ENCODE peak calls at places on chromosomes 3 and 15, in five cellular contexts. One of them, this sample, is unnamed.

GRCh38 chr3:155553800-155554199 is 191.1 kb downstream of the PLCH1 start:
- DNase-seq in right lobe of liver: no peak
- DNase-seq in endodermal cell: no peak
- DNase-seq in transverse colon: no peak
- DNase-seq in heart right ventricle: no peak
- DNase-seq in this sample: no peak

GRCh38 chr3:12898980-12899755 is 57.8 kb upstream of the RPL32 start:
- DNase-seq in right lobe of liver: peak; percentile 45
- DNase-seq in endodermal cell: no peak
- DNase-seq in transverse colon: no peak
- DNase-seq in heart right ventricle: no peak
- DNase-seq in this sample: no peak

GRCh38 chr3:101950510-101950909 is 101.2 kb downstream of the NFKBIZ start:
- DNase-seq in right lobe of liver: no peak
- DNase-seq in endodermal cell: no peak
- DNase-seq in transverse colon: no peak
- DNase-seq in heart right ventricle: no peak
- DNase-seq in this sample: no peak

GRCh38 chr3:175075269-175075668 is 216.1 kb downstream of the NAALADL2 start:
- DNase-seq in right lobe of liver: no peak
- DNase-seq in endodermal cell: no peak
- DNase-seq in transverse colon: no peak
- DNase-seq in heart right ventricle: no peak
- DNase-seq in this sample: no peak

GRCh38 chr15:40338921-40339620 is 1.7 kb downstream of the CCDC9B start:
- DNase-seq in right lobe of liver: no peak
- DNase-seq in endodermal cell: no peak
- DNase-seq in transverse colon: peak; percentile 35
- DNase-seq in heart right ventricle: no peak
- DNase-seq in this sample: no peak

GRCh38 chr3:64900916-64901903 is 213.4 kb upstream of the ADAMTS9 start:
- DNase-seq in right lobe of liver: no peak
- DNase-seq in endodermal cell: no peak
- DNase-seq in transverse colon: no peak
- DNase-seq in heart right ventricle: no peak
- DNase-seq in this sample: no peak

GRCh38 chr3:158471639-158472294 is 99.2 kb upstream of the MLF1 start:
- DNase-seq in right lobe of liver: no peak
- DNase-seq in endodermal cell: no peak
- DNase-seq in transverse colon: no peak
- DNase-seq in heart right ventricle: no peak
- DNase-seq in this sample: no peak

GRCh38 chr3:194375473-194375872 is 5.9 kb upstream of the LRRC15 start:
- DNase-seq in right lobe of liver: no peak
- DNase-seq in endodermal cell: peak; percentile 82
- DNase-seq in transverse colon: no peak
- DNase-seq in heart right ventricle: no peak
- DNase-seq in this sample: peak; percentile 89

GRCh38 chr3:77320514-77320913 is 280.6 kb downstream of the ROBO2 start:
- DNase-seq in right lobe of liver: no peak
- DNase-seq in endodermal cell: no peak
- DNase-seq in transverse colon: no peak
- DNase-seq in heart right ventricle: no peak
- DNase-seq in this sample: no peak

GRCh38 chr3:170196833-170197232 is 15.3 kb upstream of the PHC3 start:
- DNase-seq in right lobe of liver: no peak
- DNase-seq in endodermal cell: no peak
- DNase-seq in transverse colon: no peak
- DNase-seq in heart right ventricle: no peak
- DNase-seq in this sample: no peak

GRCh38 chr3:58386966-58387365 is 46.7 kb downstream of the PDHB start:
- DNase-seq in right lobe of liver: no peak
- DNase-seq in endodermal cell: no peak
- DNase-seq in transverse colon: peak; percentile 30
- DNase-seq in heart right ventricle: no peak
- DNase-seq in this sample: no peak

GRCh38 chr3:86969500-86970189 is 21.3 kb downstream of the VGLL3 start:
- DNase-seq in right lobe of liver: no peak
- DNase-seq in endodermal cell: peak; percentile 82
- DNase-seq in transverse colon: no peak
- DNase-seq in heart right ventricle: no peak
- DNase-seq in this sample: peak; percentile 27

GRCh38 chr3:164458986-164459385 is 619.3 kb downstream of the SI start:
- DNase-seq in right lobe of liver: no peak
- DNase-seq in endodermal cell: no peak
- DNase-seq in transverse colon: no peak
- DNase-seq in heart right ventricle: no peak
- DNase-seq in this sample: no peak

GRCh38 chr3:45954306-45954705 is 11.0 kb downstream of the CXCR6 start:
- DNase-seq in right lobe of liver: no peak
- DNase-seq in endodermal cell: no peak
- DNase-seq in transverse colon: no peak
- DNase-seq in heart right ventricle: no peak
- DNase-seq in this sample: no peak

GRCh38 chr15:40093224-40093842 is 15.3 kb downstream of the BMF start:
- DNase-seq in right lobe of liver: peak; percentile 55
- DNase-seq in endodermal cell: no peak
- DNase-seq in transverse colon: no peak
- DNase-seq in heart right ventricle: no peak
- DNase-seq in this sample: no peak

GRCh38 chr3:26757978-26758377 is 135.4 kb downstream of the LRRC3B start:
- DNase-seq in right lobe of liver: no peak
- DNase-seq in endodermal cell: no peak
- DNase-seq in transverse colon: no peak
- DNase-seq in heart right ventricle: no peak
- DNase-seq in this sample: no peak

GRCh38 chr3:26750263-26750662 is 127.7 kb downstream of the LRRC3B start:
- DNase-seq in right lobe of liver: no peak
- DNase-seq in endodermal cell: no peak
- DNase-seq in transverse colon: no peak
- DNase-seq in heart right ventricle: no peak
- DNase-seq in this sample: no peak

DNA sequence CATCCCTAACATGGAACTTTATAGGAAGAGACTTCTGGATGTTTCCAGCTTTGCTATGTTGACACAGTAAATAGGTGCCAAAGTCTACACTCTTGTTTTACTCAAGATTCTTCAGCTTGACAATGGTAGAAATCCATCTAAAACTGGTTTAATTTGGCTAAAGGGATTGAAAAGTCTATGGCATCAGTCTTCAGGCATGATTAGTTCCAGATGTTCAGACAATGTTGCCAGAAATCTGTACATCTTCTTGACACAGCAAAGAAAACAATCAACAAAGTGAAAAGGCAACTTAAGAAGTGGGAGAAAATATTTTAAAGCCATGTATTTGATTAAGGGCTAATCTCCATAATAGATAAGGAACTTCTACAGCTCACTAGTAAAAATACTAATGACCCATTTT is 130.5 kb downstream of the LRRC3B start:
- DNase-seq in right lobe of liver: no peak
- DNase-seq in endodermal cell: no peak
- DNase-seq in transverse colon: no peak
- DNase-seq in heart right ventricle: no peak
- DNase-seq in this sample: no peak
- TF ChIP-seq CTCF in right lobe of liver: no peak
- TF ChIP-seq CTCF in endodermal cell: no peak
- TF ChIP-seq CTCF in transverse colon: no peak
- TF ChIP-seq CTCF in heart right ventricle: no peak
- TF ChIP-seq CTCF in this sample: no peak

GRCh38 chr3:24367216-24367615 is 127.4 kb downstream of the THRB start:
- DNase-seq in right lobe of liver: no peak
- DNase-seq in endodermal cell: no peak
- DNase-seq in transverse colon: no peak
- DNase-seq in heart right ventricle: no peak
- DNase-seq in this sample: no peak
- H3K27ac ChIP-seq in right lobe of liver: no peak overlapping the region
- H3K27ac ChIP-seq in endodermal cell: no peak overlapping the region
- H3K27ac ChIP-seq in transverse colon: peak overlapping the region; percentile 53
- H3K27ac ChIP-seq in heart right ventricle: no peak overlapping the region
- H3K27ac ChIP-seq in this sample: no peak overlapping the region

GRCh38 chr3:135500034-135500433 is 465.5 kb upstream of the PPP2R3A start:
- DNase-seq in right lobe of liver: no peak
- DNase-seq in endodermal cell: no peak
- DNase-seq in transverse colon: no peak
- DNase-seq in heart right ventricle: no peak
- DNase-seq in this sample: no peak

GRCh38 chr3:135499426-135499825 is 466.1 kb upstream of the PPP2R3A start:
- DNase-seq in right lobe of liver: no peak
- DNase-seq in endodermal cell: no peak
- DNase-seq in transverse colon: no peak
- DNase-seq in heart right ventricle: no peak
- DNase-seq in this sample: no peak

GRCh38 chr3:135503429-135504083 is 462.0 kb upstream of the PPP2R3A start:
- DNase-seq in right lobe of liver: peak; percentile 66
- DNase-seq in endodermal cell: peak; percentile 97
- DNase-seq in transverse colon: peak; percentile 45
- DNase-seq in heart right ventricle: peak; percentile 63
- DNase-seq in this sample: peak; percentile 88

DNA sequence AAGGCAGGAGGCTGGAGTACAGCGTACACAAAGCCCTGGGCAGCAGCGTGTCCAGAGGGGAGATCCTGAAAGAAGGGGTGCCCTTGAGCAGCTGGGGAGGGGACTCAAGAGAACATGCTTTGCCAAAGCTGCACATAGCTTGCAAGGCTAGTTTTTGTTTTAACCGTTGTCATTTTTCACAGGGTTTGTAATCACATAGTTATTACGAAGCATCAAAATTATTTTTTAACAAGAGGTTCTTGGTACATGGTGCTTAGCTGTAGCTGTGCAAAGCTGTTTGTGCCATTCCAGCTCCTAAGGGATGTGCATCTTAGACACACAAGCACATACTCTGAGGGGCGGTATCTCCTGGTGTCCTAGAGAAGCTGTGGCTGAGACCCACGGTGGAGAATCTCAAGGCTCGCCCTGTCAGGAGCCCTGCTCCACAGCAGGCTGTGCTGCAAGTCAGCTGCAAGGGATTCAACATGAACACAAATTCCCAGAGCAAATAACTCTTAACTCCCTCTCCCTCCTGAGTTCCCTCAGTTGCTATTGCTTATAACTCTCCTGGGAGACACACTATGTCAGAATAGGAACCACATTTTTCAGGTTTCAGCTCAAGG is 461.3 kb upstream of the PPP2R3A start:
- DNase-seq in right lobe of liver: no peak
- DNase-seq in endodermal cell: no peak
- DNase-seq in transverse colon: no peak
- DNase-seq in heart right ventricle: no peak
- DNase-seq in this sample: no peak
- TF ChIP-seq CTCF in right lobe of liver: no peak
- TF ChIP-seq CTCF in endodermal cell: no peak
- TF ChIP-seq CTCF in transverse colon: no peak
- TF ChIP-seq CTCF in heart right ventricle: no peak
- TF ChIP-seq CTCF in this sample: no peak

GRCh38 chr3:125624341-125624740 is 29.0 kb upstream of the OSBPL11 start:
- DNase-seq in right lobe of liver: no peak
- DNase-seq in endodermal cell: no peak
- DNase-seq in transverse colon: no peak
- DNase-seq in heart right ventricle: no peak
- DNase-seq in this sample: no peak

GRCh38 chr3:125618208-125618607 is 22.9 kb upstream of the OSBPL11 start:
- DNase-seq in right lobe of liver: no peak
- DNase-seq in endodermal cell: no peak
- DNase-seq in transverse colon: no peak
- DNase-seq in heart right ventricle: no peak
- DNase-seq in this sample: no peak

GRCh38 chr3:125628212-125628611 is 32.9 kb upstream of the OSBPL11 start:
- DNase-seq in right lobe of liver: no peak
- DNase-seq in endodermal cell: no peak
- DNase-seq in transverse colon: no peak
- DNase-seq in heart right ventricle: no peak
- DNase-seq in this sample: no peak

GRCh38 chr3:125618851-125619250 is 23.6 kb upstream of the OSBPL11 start:
- DNase-seq in right lobe of liver: no peak
- DNase-seq in endodermal cell: no peak
- DNase-seq in transverse colon: no peak
- DNase-seq in heart right ventricle: no peak
- DNase-seq in this sample: no peak

DNA sequence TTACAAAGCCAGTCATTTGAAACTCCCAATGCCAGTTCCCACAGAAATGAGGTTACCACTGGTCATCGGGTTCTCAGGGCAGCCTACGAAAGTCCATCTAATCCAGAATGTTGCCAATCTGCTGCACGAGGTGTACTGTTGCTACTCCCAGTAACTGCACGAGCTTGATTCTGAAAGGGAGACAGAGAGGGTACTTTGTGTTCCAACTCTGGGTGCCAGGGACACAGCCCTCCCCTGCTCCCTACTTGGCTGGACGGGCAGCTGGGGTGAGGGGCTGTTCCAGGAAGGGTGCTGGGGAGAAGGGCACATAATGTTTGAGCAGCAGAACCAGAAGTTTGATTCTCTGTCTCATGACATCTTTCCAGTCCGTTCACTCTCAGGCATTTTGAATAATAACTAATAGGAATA is 27.1 kb upstream of the OSBPL11 start:
- DNase-seq in right lobe of liver: peak; percentile 87
- DNase-seq in endodermal cell: no peak
- DNase-seq in transverse colon: no peak
- DNase-seq in heart right ventricle: peak; percentile 50
- DNase-seq in this sample: no peak
- H3K27ac ChIP-seq in right lobe of liver: peak overlapping the region; percentile 70
- H3K27ac ChIP-seq in endodermal cell: no peak overlapping the region
- H3K27ac ChIP-seq in transverse colon: no peak overlapping the region
- H3K27ac ChIP-seq in heart right ventricle: peak overlapping the region; percentile 63
- H3K27ac ChIP-seq in this sample: no peak overlapping the region

GRCh38 chr3:153970047-153970446 is 151.1 kb upstream of the ARHGEF26 start:
- DNase-seq in right lobe of liver: no peak
- DNase-seq in endodermal cell: no peak
- DNase-seq in transverse colon: no peak
- DNase-seq in heart right ventricle: no peak
- DNase-seq in this sample: no peak

GRCh38 chr3:153967260-153967659 is 153.9 kb upstream of the ARHGEF26 start:
- DNase-seq in right lobe of liver: no peak
- DNase-seq in endodermal cell: no peak
- DNase-seq in transverse colon: no peak
- DNase-seq in heart right ventricle: no peak
- DNase-seq in this sample: no peak

GRCh38 chr3:153973722-153974121 is 147.5 kb upstream of the ARHGEF26 start:
- DNase-seq in right lobe of liver: no peak
- DNase-seq in endodermal cell: no peak
- DNase-seq in transverse colon: no peak
- DNase-seq in heart right ventricle: no peak
- DNase-seq in this sample: no peak

GRCh38 chr3:153972862-153973261 is 148.3 kb upstream of the ARHGEF26 start:
- DNase-seq in right lobe of liver: no peak
- DNase-seq in endodermal cell: no peak
- DNase-seq in transverse colon: no peak
- DNase-seq in heart right ventricle: no peak
- DNase-seq in this sample: no peak

GRCh38 chr3:153970735-153971347 is 150.3 kb upstream of the ARHGEF26 start:
- DNase-seq in right lobe of liver: no peak
- DNase-seq in endodermal cell: no peak
- DNase-seq in transverse colon: no peak
- DNase-seq in heart right ventricle: no peak
- DNase-seq in this sample: no peak
- TF ChIP-seq CTCF in right lobe of liver: peak; percentile 43
- TF ChIP-seq CTCF in endodermal cell: peak; percentile 67
- TF ChIP-seq CTCF in transverse colon: peak; percentile 22
- TF ChIP-seq CTCF in heart right ventricle: peak; percentile 30
- TF ChIP-seq CTCF in this sample: peak; percentile 55